ENCODE peak calls at places on chromosomes 6 and 20, in seven cellular contexts. One of them, this sample, is unnamed. For H3K4me1, the result is how much of the 10 kb centered on the place peaks cover.

GRCh38 chr20:41249781-41250281 is 67.7 kb downstream of the ZHX3 start:
- ATAC-seq in left lung: peak
- ATAC-seq in aorta: peak
- ATAC-seq in K562: peak
- ATAC-seq in lower lobe of right lung: peak
- ATAC-seq in thoracic aorta: no peak
- ATAC-seq in A549: peak
- ATAC-seq in this sample: peak

GRCh38 chr20:7031222-7031621 is 263.7 kb downstream of the BMP2 start:
- ATAC-seq in left lung: no peak
- ATAC-seq in aorta: no peak
- ATAC-seq in K562: no peak
- ATAC-seq in lower lobe of right lung: no peak
- ATAC-seq in thoracic aorta: no peak
- ATAC-seq in A549: no peak
- ATAC-seq in this sample: no peak

GRCh38 chr6:21808045-21808470 is 214.5 kb downstream of the SOX4 start:
- ATAC-seq in left lung: peak
- ATAC-seq in aorta: peak
- ATAC-seq in K562: no peak
- ATAC-seq in lower lobe of right lung: peak
- ATAC-seq in thoracic aorta: no peak
- ATAC-seq in A549: peak
- ATAC-seq in this sample: no peak

GRCh38 chr6:56223995-56224394 is 23.4 kb downstream of the COL21A1 start:
- ATAC-seq in left lung: no peak
- ATAC-seq in aorta: no peak
- ATAC-seq in K562: no peak
- ATAC-seq in lower lobe of right lung: no peak
- ATAC-seq in thoracic aorta: peak
- ATAC-seq in A549: peak
- ATAC-seq in this sample: no peak

GRCh38 chr6:139356924-139357323 is 17.5 kb downstream of the CITED2 start:
- ATAC-seq in left lung: no peak
- ATAC-seq in aorta: no peak
- ATAC-seq in K562: no peak
- ATAC-seq in lower lobe of right lung: no peak
- ATAC-seq in thoracic aorta: no peak
- ATAC-seq in A549: no peak
- ATAC-seq in this sample: no peak

GRCh38 chr6:45590225-45590624 is 212.5 kb upstream of the SUPT3H start:
- ATAC-seq in left lung: peak
- ATAC-seq in aorta: no peak
- ATAC-seq in K562: no peak
- ATAC-seq in lower lobe of right lung: peak
- ATAC-seq in thoracic aorta: no peak
- ATAC-seq in A549: peak
- ATAC-seq in this sample: no peak

GRCh38 chr20:46934746-46935283 is 40.2 kb downstream of the EYA2 start:
- ATAC-seq in left lung: no peak
- ATAC-seq in aorta: no peak
- ATAC-seq in K562: no peak
- ATAC-seq in lower lobe of right lung: no peak
- ATAC-seq in thoracic aorta: no peak
- ATAC-seq in A549: no peak
- ATAC-seq in this sample: no peak

GRCh38 chr6:147077251-147077650 is 127.0 kb upstream of the STXBP5 start:
- ATAC-seq in left lung: peak
- ATAC-seq in aorta: no peak
- ATAC-seq in K562: no peak
- ATAC-seq in lower lobe of right lung: peak
- ATAC-seq in thoracic aorta: no peak
- ATAC-seq in A549: no peak
- ATAC-seq in this sample: no peak

GRCh38 chr6:106927531-106928398 is 46.8 kb downstream of the CD24 start:
- ATAC-seq in left lung: peak
- ATAC-seq in aorta: no peak
- ATAC-seq in K562: peak
- ATAC-seq in lower lobe of right lung: no peak
- ATAC-seq in thoracic aorta: no peak
- ATAC-seq in A549: no peak
- ATAC-seq in this sample: no peak

GRCh38 chr6:128739112-128739511 is 143.8 kb upstream of the LAMA2 start:
- ATAC-seq in left lung: no peak
- ATAC-seq in aorta: no peak
- ATAC-seq in K562: no peak
- ATAC-seq in lower lobe of right lung: no peak
- ATAC-seq in thoracic aorta: no peak
- ATAC-seq in A549: no peak
- ATAC-seq in this sample: no peak

GRCh38 chr20:32522525-32522774 is 62.7 kb downstream of the NOL4L start:
- ATAC-seq in left lung: no peak
- ATAC-seq in aorta: no peak
- ATAC-seq in K562: no peak
- ATAC-seq in lower lobe of right lung: no peak
- ATAC-seq in thoracic aorta: no peak
- ATAC-seq in A549: peak
- ATAC-seq in this sample: no peak

GRCh38 chr20:10572853-10573252 is 100.9 kb downstream of the JAG1 start:
- ATAC-seq in left lung: no peak
- ATAC-seq in aorta: no peak
- ATAC-seq in K562: no peak
- ATAC-seq in lower lobe of right lung: no peak
- ATAC-seq in thoracic aorta: no peak
- ATAC-seq in A549: no peak
- ATAC-seq in this sample: no peak

GRCh38 chr20:47704746-47705496 is 80.4 kb downstream of the SULF2 start:
- ATAC-seq in left lung: peak
- ATAC-seq in aorta: no peak
- ATAC-seq in K562: peak
- ATAC-seq in lower lobe of right lung: peak
- ATAC-seq in thoracic aorta: no peak
- ATAC-seq in A549: peak
- ATAC-seq in this sample: peak

GRCh38 chr6:73579389-73579788 is 58.6 kb upstream of the EEF1A1 start:
- ATAC-seq in left lung: peak
- ATAC-seq in aorta: peak
- ATAC-seq in K562: peak
- ATAC-seq in lower lobe of right lung: peak
- ATAC-seq in thoracic aorta: no peak
- ATAC-seq in A549: peak
- ATAC-seq in this sample: no peak

GRCh38 chr6:116254297-116254724 is 436 bp upstream of the TSPYL4 start:
- ATAC-seq in left lung: peak
- ATAC-seq in aorta: no peak
- ATAC-seq in K562: no peak
- ATAC-seq in lower lobe of right lung: no peak
- ATAC-seq in thoracic aorta: no peak
- ATAC-seq in A549: no peak
- ATAC-seq in this sample: no peak

GRCh38 chr6:1390071-1390804 is 862 bp downstream of the FOXF2 start:
- ATAC-seq in left lung: peak
- ATAC-seq in aorta: peak
- ATAC-seq in K562: no peak
- ATAC-seq in lower lobe of right lung: no peak
- ATAC-seq in thoracic aorta: no peak
- ATAC-seq in A549: peak
- ATAC-seq in this sample: peak

GRCh38 chr20:49661560-49662329 is 51.9 kb downstream of the B4GALT5 start:
- ATAC-seq in left lung: no peak
- ATAC-seq in aorta: no peak
- ATAC-seq in K562: no peak
- ATAC-seq in lower lobe of right lung: no peak
- ATAC-seq in thoracic aorta: no peak
- ATAC-seq in A549: no peak
- ATAC-seq in this sample: no peak

GRCh38 chr6:20202070-20202658 is 10.1 kb downstream of the MBOAT1 start:
- ATAC-seq in left lung: peak
- ATAC-seq in aorta: no peak
- ATAC-seq in K562: peak
- ATAC-seq in lower lobe of right lung: peak
- ATAC-seq in thoracic aorta: no peak
- ATAC-seq in A549: peak
- ATAC-seq in this sample: no peak
- H3K4me1 ChIP-seq in left lung: under half
- H3K4me1 ChIP-seq in aorta: under half
- H3K4me1 ChIP-seq in K562: under half
- H3K4me1 ChIP-seq in lower lobe of right lung: half or more
- H3K4me1 ChIP-seq in thoracic aorta: under half
- H3K4me1 ChIP-seq in A549: under half
- H3K4me1 ChIP-seq in this sample: under half

GRCh38 chr6:137214931-137215330 is 4.3 kb downstream of the IFNGR1 start:
- ATAC-seq in left lung: no peak
- ATAC-seq in aorta: no peak
- ATAC-seq in K562: no peak
- ATAC-seq in lower lobe of right lung: no peak
- ATAC-seq in thoracic aorta: no peak
- ATAC-seq in A549: no peak
- ATAC-seq in this sample: no peak
- H3K4me1 ChIP-seq in left lung: under half
- H3K4me1 ChIP-seq in aorta: under half
- H3K4me1 ChIP-seq in K562: under half
- H3K4me1 ChIP-seq in lower lobe of right lung: half or more
- H3K4me1 ChIP-seq in thoracic aorta: half or more
- H3K4me1 ChIP-seq in A549: half or more
- H3K4me1 ChIP-seq in this sample: under half

GRCh38 chr20:57693670-57694329 is 16.0 kb downstream of the PMEPA1 start:
- ATAC-seq in left lung: no peak
- ATAC-seq in aorta: no peak
- ATAC-seq in K562: no peak
- ATAC-seq in lower lobe of right lung: no peak
- ATAC-seq in thoracic aorta: no peak
- ATAC-seq in A549: no peak
- ATAC-seq in this sample: no peak

GRCh38 chr20:57692393-57692792 is 17.4 kb downstream of the PMEPA1 start:
- ATAC-seq in left lung: no peak
- ATAC-seq in aorta: no peak
- ATAC-seq in K562: no peak
- ATAC-seq in lower lobe of right lung: no peak
- ATAC-seq in thoracic aorta: no peak
- ATAC-seq in A549: no peak
- ATAC-seq in this sample: no peak

GRCh38 chr20:57694481-57694880 is 15.3 kb downstream of the PMEPA1 start:
- ATAC-seq in left lung: no peak
- ATAC-seq in aorta: no peak
- ATAC-seq in K562: no peak
- ATAC-seq in lower lobe of right lung: no peak
- ATAC-seq in thoracic aorta: no peak
- ATAC-seq in A549: no peak
- ATAC-seq in this sample: no peak

GRCh38 chr20:57695012-57695411 is 14.8 kb downstream of the PMEPA1 start:
- ATAC-seq in left lung: peak
- ATAC-seq in aorta: no peak
- ATAC-seq in K562: no peak
- ATAC-seq in lower lobe of right lung: peak
- ATAC-seq in thoracic aorta: no peak
- ATAC-seq in A549: peak
- ATAC-seq in this sample: no peak

DNA sequence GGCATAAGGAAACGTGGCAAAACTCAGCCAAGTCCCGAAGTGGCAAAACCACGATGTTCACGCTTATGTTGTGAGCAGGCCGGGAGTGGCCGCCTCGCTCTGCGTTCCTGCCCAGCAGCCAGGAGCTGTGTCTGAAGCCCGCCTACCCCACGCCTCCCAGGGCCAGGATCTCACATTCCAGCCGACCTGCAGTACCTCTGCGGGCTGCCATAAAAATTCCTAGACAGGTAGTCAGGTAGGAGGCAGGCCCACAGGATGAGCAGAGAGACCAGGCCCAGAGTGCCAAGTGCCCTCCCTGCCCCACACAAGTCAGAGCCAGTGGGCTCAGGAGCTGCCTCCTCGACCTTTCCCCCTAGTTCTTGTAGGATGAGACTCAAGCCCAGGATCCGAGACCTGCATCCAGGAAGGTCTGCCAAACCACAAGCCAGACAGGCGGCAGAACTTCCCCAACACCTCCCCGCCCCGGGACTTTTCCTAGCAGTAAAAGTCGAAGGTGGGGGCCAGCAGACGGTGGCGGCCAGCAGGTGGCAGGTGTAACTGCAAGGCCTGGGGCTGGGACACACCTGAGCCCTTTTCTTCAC is 16.7 kb downstream of the PMEPA1 start:
- ATAC-seq in left lung: peak
- ATAC-seq in aorta: no peak
- ATAC-seq in K562: peak
- ATAC-seq in lower lobe of right lung: peak
- ATAC-seq in thoracic aorta: no peak
- ATAC-seq in A549: peak
- ATAC-seq in this sample: no peak
- H3K4me1 ChIP-seq in left lung: under half
- H3K4me1 ChIP-seq in aorta: under half
- H3K4me1 ChIP-seq in K562: under half
- H3K4me1 ChIP-seq in lower lobe of right lung: under half
- H3K4me1 ChIP-seq in thoracic aorta: half or more
- H3K4me1 ChIP-seq in A549: half or more
- H3K4me1 ChIP-seq in this sample: under half

GRCh38 chr6:137161975-137162374 is 11.5 kb downstream of the IL22RA2 start:
- ATAC-seq in left lung: no peak
- ATAC-seq in aorta: no peak
- ATAC-seq in K562: no peak
- ATAC-seq in lower lobe of right lung: no peak
- ATAC-seq in thoracic aorta: no peak
- ATAC-seq in A549: no peak
- ATAC-seq in this sample: no peak
- H3K4me1 ChIP-seq in left lung: under half
- H3K4me1 ChIP-seq in aorta: under half
- H3K4me1 ChIP-seq in K562: under half
- H3K4me1 ChIP-seq in lower lobe of right lung: under half
- H3K4me1 ChIP-seq in thoracic aorta: under half
- H3K4me1 ChIP-seq in A549: under half
- H3K4me1 ChIP-seq in this sample: under half